ENCODE peak calls at places on chromosomes 5 and 9, in six cellular contexts. A is A549, P is SK-N-SH, G is GM12878, V is WTC11, Z is IMR-90. X is an unnamed sample.

GRCh38 chr5:94218374-94218773 is 400.0 kb downstream of the KIAA0825 start:
- DNase-seq in A (peak; percentile 30), P (no peak), G (no peak), V (no peak), Z (peak; percentile 86), X (peak; percentile 21)

GRCh38 chr5:35488786-35489185 is 128.9 kb upstream of the SPEF2 start:
- DNase-seq in A (no peak), P (no peak), G (no peak), V (no peak), Z (no peak), X (no peak)

GRCh38 chr5:146199216-146199815 is 4.1 kb upstream of the RBM27 start:
- DNase-seq in A (no peak), P (no peak), G (no peak), V (no peak), Z (no peak), X (no peak)

GRCh38 chr9:93009337-93010015 is 49.0 kb upstream of the SUSD3 start:
- DNase-seq in A (no peak), P (peak; percentile 7), G (no peak), V (no peak), Z (no peak), X (no peak)

GRCh38 chr9:2459756-2460155 is 161.8 kb upstream of the VLDLR start:
- DNase-seq in A (no peak), P (no peak), G (no peak), V (no peak), Z (no peak), X (no peak)

GRCh38 chr5:176427971-176428370 is 11.6 kb upstream of the CLTB start:
- DNase-seq in A (peak; percentile 61), P (no peak), G (no peak), V (no peak), Z (peak; percentile 55), X (no peak)

GRCh38 chr9:97468658-97469448 is 32.6 kb upstream of the TMOD1 start:
- DNase-seq in A (peak; percentile 46), P (peak; percentile 75), G (peak; percentile 59), V (peak; percentile 77), Z (peak; percentile 65), X (peak; percentile 67)

GRCh38 chr5:174581483-174581882 is 142.9 kb upstream of the MSX2 start:
- DNase-seq in A (peak; percentile 51), P (peak; percentile 29), G (no peak), V (peak; percentile 62), Z (no peak), X (peak; percentile 9)

GRCh38 chr9:114250235-114250568 is 72.7 kb upstream of the ORM1 start:
- DNase-seq in A (no peak), P (peak; percentile 88), G (no peak), V (no peak), Z (peak; percentile 85), X (no peak)

GRCh38 chr5:153718713-153719112 is 228.2 kb downstream of the GRIA1 start:
- DNase-seq in A (no peak), P (no peak), G (no peak), V (no peak), Z (no peak), X (no peak)

GRCh38 chr5:28165116-28165515 is 1126.7 kb upstream of the CDH9 start:
- DNase-seq in A (no peak), P (no peak), G (no peak), V (no peak), Z (no peak), X (no peak)
- TF ChIP-seq USF2 in A (no peak), P (no peak), G (no peak), V (no peak), Z (no peak), X (no peak)

DNA sequence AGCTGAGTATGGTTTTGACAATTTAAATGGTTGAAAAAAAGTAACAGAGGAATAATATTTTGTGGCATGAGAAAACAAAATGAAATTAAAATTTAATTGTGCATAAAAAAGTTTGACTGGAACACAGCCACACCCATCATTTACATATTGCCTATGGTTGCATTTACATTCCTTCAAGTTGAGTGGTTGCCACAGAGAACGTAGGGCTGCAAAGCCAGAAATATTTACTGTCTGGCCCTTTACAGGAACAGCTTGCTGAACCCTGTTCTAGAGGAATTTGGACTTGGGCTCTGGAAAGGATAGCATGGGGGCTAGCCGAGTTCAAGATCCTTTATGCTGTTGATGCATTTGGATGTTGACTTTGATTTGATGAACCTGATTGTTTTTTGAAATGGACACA is 197.5 kb upstream of the CLINT1 start:
- DNase-seq in A (no peak), P (no peak), G (no peak), V (no peak), Z (peak; percentile 21), X (no peak)
- TF ChIP-seq USF2 in A (no peak), P (no peak), G (no peak), V (no peak), Z (no peak), X (no peak)

GRCh38 chr9:68455436-68455835 is 85.2 kb downstream of the TMEM252 start:
- DNase-seq in A (no peak), P (no peak), G (no peak), V (no peak), Z (no peak), X (no peak)
- TF ChIP-seq USF2 in A (no peak), P (no peak), G (no peak), V (no peak), Z (no peak), X (no peak)

GRCh38 chr5:178526796-178527457 is 63.3 kb downstream of the COL23A1 start:
- DNase-seq in A (no peak), P (no peak), G (no peak), V (no peak), Z (no peak), X (no peak)
- TF ChIP-seq USF2 in A (no peak), P (no peak), G (no peak), V (no peak), Z (no peak), X (no peak)

DNA sequence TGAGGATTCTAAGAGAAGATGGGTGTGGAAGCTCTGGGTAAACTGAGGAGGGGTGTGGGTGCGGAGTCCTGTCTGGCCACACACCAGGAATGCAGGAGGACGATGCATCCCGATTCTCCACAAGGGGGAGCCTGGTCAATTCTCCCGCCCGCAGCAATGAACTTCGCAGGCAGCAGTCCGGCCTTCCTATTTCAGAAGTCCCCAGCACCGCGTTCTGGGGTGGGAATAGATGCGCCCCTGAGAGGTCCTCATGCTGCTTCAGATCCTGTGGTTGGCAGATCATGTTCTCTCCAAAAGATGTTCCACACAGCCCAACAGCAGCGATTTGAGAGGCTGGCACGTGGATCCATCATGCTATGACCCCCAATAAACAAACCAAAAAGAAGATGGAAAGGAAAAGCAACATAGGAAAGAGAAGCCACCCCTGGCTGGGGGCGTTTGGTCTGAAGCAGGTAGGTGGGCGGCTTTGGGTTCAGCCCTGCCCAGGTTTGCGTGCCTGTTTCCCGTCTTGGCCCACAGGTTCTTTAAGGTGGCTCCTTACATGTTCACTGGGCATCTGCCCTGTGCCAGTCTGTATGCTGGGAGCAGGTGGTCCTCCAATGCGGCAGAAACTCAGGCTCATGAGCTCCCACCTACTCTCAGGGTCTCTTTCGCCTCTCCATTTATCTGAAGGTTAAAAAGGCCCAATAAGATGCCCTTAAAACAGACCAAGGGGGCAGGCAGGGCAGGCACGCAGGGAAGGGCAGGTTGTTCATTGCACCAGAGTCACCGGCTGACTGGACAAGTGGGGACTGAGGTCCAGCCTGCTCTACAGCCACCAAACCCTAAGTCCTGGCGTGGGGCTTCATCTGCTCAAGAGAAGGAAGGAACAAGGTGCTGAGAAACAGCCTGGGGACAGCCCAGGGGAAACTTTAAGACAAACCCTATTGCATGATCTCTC is 171.6 kb downstream of the PAX5 start:
- DNase-seq in A (peak; percentile 55), P (peak; percentile 80), G (no peak), V (peak; percentile 74), Z (peak; percentile 35), X (peak; percentile 46)
- TF ChIP-seq USF2 in A (no peak), P (no peak), G (no peak), V (no peak), Z (no peak), X (no peak)

GRCh38 chr5:14185336-14186131 is 42.4 kb downstream of the TRIO start:
- DNase-seq in A (peak; percentile 77), P (no peak), G (no peak), V (no peak), Z (peak; percentile 77), X (no peak)
- TF ChIP-seq USF2 in A (no peak), P (no peak), G (no peak), V (no peak), Z (no peak), X (no peak)

DNA sequence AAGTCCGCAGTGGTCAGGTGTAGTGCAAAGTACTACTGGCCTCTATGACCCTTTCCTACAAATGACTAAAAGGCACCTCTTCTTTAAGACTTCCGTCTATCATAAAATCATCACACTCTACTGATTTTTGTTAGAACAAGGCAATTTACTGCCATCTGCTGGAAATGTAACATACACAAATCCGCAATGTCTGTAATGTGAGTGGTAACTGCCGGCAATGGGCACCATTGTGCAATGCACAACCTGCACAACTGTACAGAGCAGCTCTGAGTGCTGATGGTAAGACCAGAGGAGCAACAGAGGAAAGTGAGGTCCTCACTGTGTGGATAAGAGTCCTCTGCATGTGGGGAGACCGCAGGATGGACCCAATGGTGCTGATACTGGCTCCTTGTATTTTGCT is 103.8 kb downstream of the ATPSCKMT start:
- DNase-seq in A (peak; percentile 66), P (peak; percentile 43), G (peak; percentile 5), V (no peak), Z (peak; percentile 66), X (peak; percentile 20)
- TF ChIP-seq USF2 in A (no peak), P (no peak), G (no peak), V (no peak), Z (no peak), X (no peak)

GRCh38 chr9:121690766-121691165 is 39.3 kb downstream of the DAB2IP start:
- DNase-seq in A (no peak), P (no peak), G (no peak), V (no peak), Z (no peak), X (no peak)

GRCh38 chr9:121690316-121690715 is 38.9 kb downstream of the DAB2IP start:
- DNase-seq in A (no peak), P (no peak), G (no peak), V (no peak), Z (no peak), X (no peak)

GRCh38 chr9:121692606-121693505 is 41.4 kb downstream of the DAB2IP start:
- DNase-seq in A (peak; percentile 38), P (no peak), G (no peak), V (no peak), Z (peak; percentile 52), X (peak; percentile 81)

GRCh38 chr9:121694001-121694400 is 42.6 kb downstream of the DAB2IP start:
- DNase-seq in A (no peak), P (no peak), G (no peak), V (no peak), Z (no peak), X (no peak)

DNA sequence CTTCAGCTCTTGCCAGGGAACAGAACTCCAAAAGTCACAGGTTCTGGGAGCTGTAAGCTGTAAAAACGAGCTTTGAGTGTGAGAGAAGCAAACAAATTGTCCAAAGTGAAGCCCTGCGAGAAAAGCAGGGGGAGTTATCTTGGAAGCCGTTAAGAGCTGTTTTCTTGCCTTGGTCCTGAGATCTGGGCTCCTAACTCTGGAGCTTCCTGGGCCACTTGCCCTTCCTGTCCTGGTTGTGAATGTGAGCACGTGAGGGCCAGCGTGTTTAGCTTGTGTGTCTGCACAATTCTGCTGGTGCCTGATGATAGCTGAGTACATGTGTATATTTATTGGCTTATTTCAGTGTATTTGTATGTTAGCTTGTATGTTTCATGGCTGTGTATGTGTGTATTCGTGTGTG is 40.5 kb downstream of the DAB2IP start:
- DNase-seq in A (no peak), P (no peak), G (no peak), V (no peak), Z (no peak), X (no peak)
- TF ChIP-seq USF2 in A (no peak), P (no peak), G (no peak), V (no peak), Z (no peak), X (no peak)